ENCODE peak calls at places on chromosomes 12 and 14, in six cellular contexts. O is activated T-helper 1 cell treated with Interleukin-2 at 50 U/mL for 16 hours, H is NCI-H1092, R is nephron progenitor cell, T is AG04450, A is C1 segment of cervical spinal cord. Z is an unnamed sample.

GRCh38 chr12:46446645-46447044 is 74.1 kb upstream of the SLC38A2 start:
- DNase-seq in H (no peak), A (no peak), T (no peak), O (no peak), R (no peak), Z (no peak)

GRCh38 chr12:58458093-58458492 is 462.2 kb downstream of the LRIG3 start:
- DNase-seq in R (no peak), O (no peak), A (no peak), H (no peak), T (no peak), Z (no peak)

GRCh38 chr14:54094765-54095164 is 138.1 kb upstream of the BMP4 start:
- DNase-seq in T (no peak), O (no peak), A (no peak), H (no peak), R (no peak), Z (no peak)

GRCh38 chr12:107660861-107661415 is 24.7 kb upstream of the PWP1 start:
- DNase-seq in H (no peak), T (no peak), O (no peak), R (peak), A (no peak), Z (no peak)

GRCh38 chr14:23432946-23433345 is 2.5 kb downstream of the MYH7 start:
- DNase-seq in T (no peak), R (no peak), A (no peak), H (no peak), O (no peak), Z (no peak)

GRCh38 chr12:132881853-132882252 is 5.6 kb downstream of the CHFR start:
- DNase-seq in R (no peak), T (peak), O (no peak), H (no peak), A (no peak), Z (no peak)

GRCh38 chr12:34097213-34097612 is 74.9 kb downstream of the ALG10 start:
- DNase-seq in T (no peak), R (no peak), A (no peak), H (no peak), O (no peak), Z (no peak)

GRCh38 chr12:66118240-66118891 is 12.2 kb downstream of the LLPH start:
- DNase-seq in T (no peak), A (no peak), R (no peak), O (no peak), H (no peak), Z (no peak)

GRCh38 chr12:44972746-44973421 is 78.0 kb downstream of the DBX2 start:
- DNase-seq in H (no peak), R (peak), T (no peak), O (no peak), A (no peak), Z (no peak)

GRCh38 chr12:65663648-65664047 is 160.6 kb upstream of the HMGA2 start:
- DNase-seq in O (no peak), R (no peak), H (no peak), A (no peak), T (no peak), Z (no peak)

GRCh38 chr14:76880432-76880831 is 54.2 kb downstream of the LRRC74A start:
- DNase-seq in O (no peak), R (no peak), T (no peak), A (no peak), H (no peak), Z (no peak)

GRCh38 chr12:82524020-82524419 is 162.7 kb upstream of the TMTC2 start:
- DNase-seq in T (no peak), O (no peak), R (no peak), A (no peak), H (no peak), Z (no peak)

GRCh38 chr12:117587646-117588287 is 226.3 kb upstream of the NOS1 start:
- DNase-seq in O (no peak), H (peak), R (peak), T (no peak), A (peak), Z (peak)

GRCh38 chr12:73110816-73111215 is 838.6 kb downstream of the TRHDE start:
- DNase-seq in T (no peak), H (no peak), O (no peak), R (no peak), A (no peak), Z (no peak)

GRCh38 chr14:105475269-105475915 is 771 bp downstream of the CRIP2 start:
- DNase-seq in A (no peak), O (no peak), T (no peak), R (peak), H (peak), Z (no peak)

GRCh38 chr12:32003654-32004053 is 44.4 kb downstream of the RESF1 start:
- DNase-seq in T (no peak), R (no peak), A (no peak), H (no peak), O (no peak), Z (no peak)

GRCh38 chr14:52895000-52895399 is 55.9 kb downstream of the FERMT2 start:
- DNase-seq in H (no peak), T (no peak), A (no peak), O (no peak), R (no peak), Z (no peak)

GRCh38 chr14:102761206-102761605 is 16.0 kb upstream of the TRAF3 start:
- DNase-seq in R (no peak), H (no peak), A (no peak), T (no peak), O (no peak), Z (no peak)

GRCh38 chr14:100609331-100609870 is 22.2 kb upstream of the BEGAIN start:
- DNase-seq in O (no peak), R (no peak), A (no peak), T (no peak), H (no peak), Z (no peak)

GRCh38 chr12:63826002-63826585 is 18.4 kb upstream of the SRGAP1 start:
- DNase-seq in O (no peak), R (no peak), H (no peak), A (no peak), T (peak), Z (peak)

GRCh38 chr14:100275214-100275613 is 31.0 kb downstream of the SLC25A29 start:
- DNase-seq in A (no peak), R (no peak), H (no peak), O (no peak), T (no peak), Z (no peak)

GRCh38 chr12:28893365-28893764 is 255.7 kb upstream of the FAR2 start:
- DNase-seq in H (no peak), T (no peak), A (no peak), R (no peak), O (no peak), Z (no peak)

GRCh38 chr14:104681689-104682074 is 7.7 kb upstream of the INF2 start:
- DNase-seq in T (no peak), R (peak), A (peak), O (no peak), H (no peak), Z (peak)

GRCh38 chr14:67630186-67630585 is 10.5 kb downstream of the ARG2 start:
- DNase-seq in O (no peak), A (no peak), H (no peak), T (no peak), R (no peak), Z (no peak)

GRCh38 chr14:100467939-100468338 is 119.3 kb downstream of the BEGAIN start:
- DNase-seq in H (no peak), T (no peak), O (no peak), R (no peak), A (no peak), Z (no peak)

GRCh38 chr12:128418944-128419343 is 152.0 kb downstream of the TMEM132C start:
- DNase-seq in H (no peak), A (no peak), T (no peak), R (no peak), O (no peak), Z (no peak)

GRCh38 chr14:46433381-46433780 is 218.2 kb downstream of the RPL10L start:
- DNase-seq in A (no peak), O (no peak), H (no peak), R (no peak), T (no peak), Z (no peak)

GRCh38 chr12:67069451-67070306 is 199.5 kb upstream of the CAND1 start:
- DNase-seq in A (peak), H (no peak), T (no peak), R (peak), O (peak), Z (peak)

GRCh38 chr12:100427078-100427477 is 46.6 kb upstream of the NR1H4 start:
- DNase-seq in H (no peak), A (no peak), O (no peak), R (no peak), T (no peak), Z (no peak)

GRCh38 chr12:76455582-76456345 is 103.8 kb downstream of the OSBPL8 start:
- DNase-seq in O (no peak), T (peak), R (no peak), H (no peak), A (no peak), Z (peak)

GRCh38 chr12:94010307-94010706 is 138.1 kb upstream of the PLXNC1 start:
- DNase-seq in T (no peak), A (no peak), H (no peak), R (no peak), O (no peak), Z (no peak)

GRCh38 chr14:104075530-104076151 is 9.9 kb upstream of the ASPG start:
- DNase-seq in O (no peak), R (no peak), A (no peak), H (no peak), T (no peak), Z (no peak)